ENCODE peak calls at places on chromosome 16, in four cellular contexts. One of them, this sample, is unnamed.
A peak's percentile ranks its signal among the peaks of the same experiment; 100 is the strongest.

GRCh38 chr16:65538945-65539344 is 417.1 kb upstream of the CDH11 start:
- DNase-seq in mesendoderm: no peak
- DNase-seq in H1: no peak
- DNase-seq in neuronal stem cell: no peak
- DNase-seq in this sample: no peak

GRCh38 chr16:82169861-82170845 is at the start of gene MPHOSPH6:
- DNase-seq in mesendoderm: peak; percentile 93
- DNase-seq in H1: peak; percentile 44
- DNase-seq in neuronal stem cell: peak; percentile 87
- DNase-seq in this sample: peak; percentile 91

GRCh38 chr16:66541388-66542360 is 8.2 kb downstream of the TK2 start:
- DNase-seq in mesendoderm: no peak
- DNase-seq in H1: no peak
- DNase-seq in neuronal stem cell: no peak
- DNase-seq in this sample: no peak

GRCh38 chr16:47571711-47572110 is 110.6 kb downstream of the PHKB start:
- DNase-seq in mesendoderm: no peak
- DNase-seq in H1: no peak
- DNase-seq in neuronal stem cell: no peak
- DNase-seq in this sample: no peak

GRCh38 chr16:50559342-50559741 is 11.1 kb downstream of the NKD1 start:
- DNase-seq in mesendoderm: no peak
- DNase-seq in H1: no peak
- DNase-seq in neuronal stem cell: no peak
- DNase-seq in this sample: no peak

GRCh38 chr16:13999071-13999894 is 71.8 kb upstream of the MRTFB start:
- DNase-seq in mesendoderm: no peak
- DNase-seq in H1: no peak
- DNase-seq in neuronal stem cell: no peak
- DNase-seq in this sample: no peak

GRCh38 chr16:22353933-22354541 is 20.4 kb downstream of the CDR2 start:
- DNase-seq in mesendoderm: no peak
- DNase-seq in H1: no peak
- DNase-seq in neuronal stem cell: no peak
- DNase-seq in this sample: no peak

GRCh38 chr16:19879241-19879792 is 5.3 kb downstream of the GPRC5B start:
- DNase-seq in mesendoderm: peak; percentile 75
- DNase-seq in H1: peak; percentile 34
- DNase-seq in neuronal stem cell: no peak
- DNase-seq in this sample: peak; percentile 50

GRCh38 chr16:16863672-16864071 is 484.7 kb downstream of the NPIPA7 start:
- DNase-seq in mesendoderm: no peak
- DNase-seq in H1: no peak
- DNase-seq in neuronal stem cell: no peak
- DNase-seq in this sample: no peak

GRCh38 chr16:24273511-24273910 is 17.4 kb downstream of the CACNG3 start:
- DNase-seq in mesendoderm: no peak
- DNase-seq in H1: no peak
- DNase-seq in neuronal stem cell: no peak
- DNase-seq in this sample: no peak

GRCh38 chr16:10514369-10515055 is 65.9 kb downstream of the EMP2 start:
- DNase-seq in mesendoderm: peak; percentile 56
- DNase-seq in H1: no peak
- DNase-seq in neuronal stem cell: peak; percentile 33
- DNase-seq in this sample: peak; percentile 70

GRCh38 chr16:66977341-66978113 is 10.9 kb upstream of the CES4A start:
- DNase-seq in mesendoderm: peak; percentile 84
- DNase-seq in H1: peak; percentile 56
- DNase-seq in neuronal stem cell: peak; percentile 74
- DNase-seq in this sample: peak; percentile 77

GRCh38 chr16:87374313-87374712 is 9.3 kb downstream of the FBXO31 start:
- DNase-seq in mesendoderm: no peak
- DNase-seq in H1: no peak
- DNase-seq in neuronal stem cell: no peak
- DNase-seq in this sample: no peak

GRCh38 chr16:57632568-57632967 is 4.1 kb downstream of the ADGRG1 start:
- DNase-seq in mesendoderm: no peak
- DNase-seq in H1: no peak
- DNase-seq in neuronal stem cell: no peak
- DNase-seq in this sample: no peak

GRCh38 chr16:86063696-86064405 is 164.9 kb downstream of the IRF8 start:
- DNase-seq in mesendoderm: no peak
- DNase-seq in H1: no peak
- DNase-seq in neuronal stem cell: no peak
- DNase-seq in this sample: no peak

GRCh38 chr16:50160495-50161164 is 7.5 kb downstream of the TENT4B start:
- DNase-seq in mesendoderm: no peak
- DNase-seq in H1: no peak
- DNase-seq in neuronal stem cell: no peak
- DNase-seq in this sample: no peak

GRCh38 chr16:17302213-17302612 is 168.5 kb downstream of the XYLT1 start:
- DNase-seq in mesendoderm: no peak
- DNase-seq in H1: no peak
- DNase-seq in neuronal stem cell: no peak
- DNase-seq in this sample: no peak

GRCh38 chr16:23948949-23949392 is 113.2 kb downstream of the PRKCB start:
- DNase-seq in mesendoderm: no peak
- DNase-seq in H1: no peak
- DNase-seq in neuronal stem cell: no peak
- DNase-seq in this sample: no peak

GRCh38 chr16:85471469-85472431 is 141.4 kb upstream of the GSE1 start:
- DNase-seq in mesendoderm: no peak
- DNase-seq in H1: no peak
- DNase-seq in neuronal stem cell: no peak
- DNase-seq in this sample: no peak

GRCh38 chr16:29745853-29746345 is at the start of gene C16orf54:
- DNase-seq in mesendoderm: no peak
- DNase-seq in H1: no peak
- DNase-seq in neuronal stem cell: no peak
- DNase-seq in this sample: no peak

GRCh38 chr16:54526916-54527315 is 240.3 kb upstream of the IRX3 start:
- DNase-seq in mesendoderm: peak; percentile 47
- DNase-seq in H1: no peak
- DNase-seq in neuronal stem cell: no peak
- DNase-seq in this sample: peak; percentile 78

GRCh38 chr16:57999366-57999970 is 1.0 kb downstream of the ZNF319 start:
- DNase-seq in mesendoderm: peak; percentile 56
- DNase-seq in H1: no peak
- DNase-seq in neuronal stem cell: no peak
- DNase-seq in this sample: peak; percentile 60

GRCh38 chr16:66976746-66977145 is 11.6 kb upstream of the CES4A start:
- DNase-seq in mesendoderm: no peak
- DNase-seq in H1: no peak
- DNase-seq in neuronal stem cell: no peak
- DNase-seq in this sample: peak; percentile 55

GRCh38 chr16:48081656-48082055 is 74.1 kb downstream of the ABCC12 start:
- DNase-seq in mesendoderm: no peak
- DNase-seq in H1: no peak
- DNase-seq in neuronal stem cell: no peak
- DNase-seq in this sample: peak; percentile 66

GRCh38 chr16:74605746-74606520 is 981 bp downstream of the GLG1 start:
- DNase-seq in mesendoderm: no peak
- DNase-seq in H1: no peak
- DNase-seq in neuronal stem cell: no peak
- DNase-seq in this sample: peak; percentile 45

GRCh38 chr16:50299508-50300105 is 33.3 kb downstream of the ADCY7 start:
- DNase-seq in mesendoderm: no peak
- DNase-seq in H1: no peak
- DNase-seq in neuronal stem cell: no peak
- DNase-seq in this sample: no peak

GRCh38 chr16:68470461-68471150 is 22.3 kb upstream of the SMPD3 start:
- DNase-seq in mesendoderm: no peak
- DNase-seq in H1: no peak
- DNase-seq in neuronal stem cell: no peak
- DNase-seq in this sample: no peak

GRCh38 chr16:49000594-49000993 is 281.0 kb downstream of the CBLN1 start:
- DNase-seq in mesendoderm: peak; percentile 32
- DNase-seq in H1: peak; percentile 10
- DNase-seq in neuronal stem cell: no peak
- DNase-seq in this sample: no peak

GRCh38 chr16:74747716-74748041 is 26.9 kb downstream of the FA2H start:
- DNase-seq in mesendoderm: no peak
- DNase-seq in H1: no peak
- DNase-seq in neuronal stem cell: no peak
- DNase-seq in this sample: no peak

GRCh38 chr16:31301708-31302400 is 42.1 kb downstream of the ITGAM start:
- DNase-seq in mesendoderm: no peak
- DNase-seq in H1: no peak
- DNase-seq in neuronal stem cell: no peak
- DNase-seq in this sample: no peak

GRCh38 chr16:4847774-4848587 is 700 bp downstream of the UBN1 start:
- DNase-seq in mesendoderm: peak; percentile 57
- DNase-seq in H1: no peak
- DNase-seq in neuronal stem cell: peak; percentile 6
- DNase-seq in this sample: peak; percentile 84

GRCh38 chr16:83908798-83909197 is 9.9 kb downstream of the MLYCD start:
- DNase-seq in mesendoderm: peak; percentile 49
- DNase-seq in H1: no peak
- DNase-seq in neuronal stem cell: no peak
- DNase-seq in this sample: no peak

GRCh38 chr16:83903739-83904138 is 4.8 kb downstream of the MLYCD start:
- DNase-seq in mesendoderm: no peak
- DNase-seq in H1: no peak
- DNase-seq in neuronal stem cell: no peak
- DNase-seq in this sample: peak; percentile 60

GRCh38 chr16:83907926-83908325 is 9.0 kb downstream of the MLYCD start:
- DNase-seq in mesendoderm: no peak
- DNase-seq in H1: no peak
- DNase-seq in neuronal stem cell: no peak
- DNase-seq in this sample: no peak

GRCh38 chr16:83906690-83907089 is 7.8 kb downstream of the MLYCD start:
- DNase-seq in mesendoderm: no peak
- DNase-seq in H1: no peak
- DNase-seq in neuronal stem cell: no peak
- DNase-seq in this sample: peak; percentile 44

GRCh38 chr16:83907111-83907510 is 8.2 kb downstream of the MLYCD start:
- DNase-seq in mesendoderm: no peak
- DNase-seq in H1: no peak
- DNase-seq in neuronal stem cell: no peak
- DNase-seq in this sample: no peak
- H3K27ac ChIP-seq in mesendoderm: no peak overlapping the region
- H3K27ac ChIP-seq in H1: no peak overlapping the region
- H3K27ac ChIP-seq in neuronal stem cell: no peak overlapping the region
- H3K27ac ChIP-seq in this sample: no peak overlapping the region

GRCh38 chr16:77459534-77460412 is 24.9 kb upstream of the ADAMTS18 start:
- DNase-seq in mesendoderm: no peak
- DNase-seq in H1: no peak
- DNase-seq in neuronal stem cell: no peak
- DNase-seq in this sample: no peak
- H2BK5ac ChIP-seq in mesendoderm: no peak overlapping the region
- H2BK5ac ChIP-seq in H1: no peak overlapping the region
- H2BK5ac ChIP-seq in neuronal stem cell: no peak overlapping the region
- H2BK5ac ChIP-seq in this sample: no peak overlapping the region

GRCh38 chr16:89582614-89583196 is 7.1 kb downstream of the CPNE7 start:
- DNase-seq in mesendoderm: no peak
- DNase-seq in H1: no peak
- DNase-seq in neuronal stem cell: no peak
- DNase-seq in this sample: no peak
- H3K27ac ChIP-seq in mesendoderm: no peak overlapping the region
- H3K27ac ChIP-seq in H1: no peak overlapping the region
- H3K27ac ChIP-seq in neuronal stem cell: no peak overlapping the region
- H3K27ac ChIP-seq in this sample: peak overlapping the region; percentile 65

DNA sequence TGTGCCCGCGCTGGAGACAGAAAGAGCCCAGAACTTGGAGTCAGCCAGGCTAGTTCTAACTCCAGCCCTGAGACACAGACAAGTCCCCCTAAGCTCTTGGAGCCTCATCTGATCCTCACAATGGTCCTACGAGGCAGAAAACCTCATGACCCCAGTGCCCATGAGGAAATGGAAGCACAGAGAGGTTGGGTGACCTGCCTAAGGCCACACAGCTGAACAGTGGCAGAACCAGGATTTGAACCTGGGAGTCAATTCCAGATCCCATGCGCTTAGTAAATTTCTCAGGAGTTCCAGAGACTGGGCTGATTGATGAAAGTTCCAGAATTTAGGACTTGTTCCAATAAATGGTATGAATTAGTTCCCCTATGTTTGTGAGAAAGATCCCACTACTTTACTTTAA is 39.0 kb upstream of the LITAF start:
- DNase-seq in mesendoderm: no peak
- DNase-seq in H1: no peak
- DNase-seq in neuronal stem cell: no peak
- DNase-seq in this sample: no peak
- H2BK5ac ChIP-seq in mesendoderm: no peak overlapping the region
- H2BK5ac ChIP-seq in H1: no peak overlapping the region
- H2BK5ac ChIP-seq in neuronal stem cell: no peak overlapping the region
- H2BK5ac ChIP-seq in this sample: no peak overlapping the region

GRCh38 chr16:1082952-1083675 is 10.6 kb downstream of the SSTR5 start:
- DNase-seq in mesendoderm: no peak
- DNase-seq in H1: no peak
- DNase-seq in neuronal stem cell: no peak
- DNase-seq in this sample: no peak
- H3K27ac ChIP-seq in mesendoderm: no peak overlapping the region
- H3K27ac ChIP-seq in H1: no peak overlapping the region
- H3K27ac ChIP-seq in neuronal stem cell: no peak overlapping the region
- H3K27ac ChIP-seq in this sample: no peak overlapping the region

GRCh38 chr16:11684231-11685025 is 16.2 kb downstream of the SNN start:
- DNase-seq in mesendoderm: no peak
- DNase-seq in H1: no peak
- DNase-seq in neuronal stem cell: no peak
- DNase-seq in this sample: no peak

GRCh38 chr16:11686713-11687112 is 18.5 kb downstream of the SNN start:
- DNase-seq in mesendoderm: no peak
- DNase-seq in H1: no peak
- DNase-seq in neuronal stem cell: no peak
- DNase-seq in this sample: no peak

GRCh38 chr16:11688520-11688886 is 20.2 kb downstream of the SNN start:
- DNase-seq in mesendoderm: no peak
- DNase-seq in H1: no peak
- DNase-seq in neuronal stem cell: no peak
- DNase-seq in this sample: no peak

GRCh38 chr16:11687606-11688519 is 19.6 kb downstream of the SNN start:
- DNase-seq in mesendoderm: no peak
- DNase-seq in H1: no peak
- DNase-seq in neuronal stem cell: no peak
- DNase-seq in this sample: no peak

DNA sequence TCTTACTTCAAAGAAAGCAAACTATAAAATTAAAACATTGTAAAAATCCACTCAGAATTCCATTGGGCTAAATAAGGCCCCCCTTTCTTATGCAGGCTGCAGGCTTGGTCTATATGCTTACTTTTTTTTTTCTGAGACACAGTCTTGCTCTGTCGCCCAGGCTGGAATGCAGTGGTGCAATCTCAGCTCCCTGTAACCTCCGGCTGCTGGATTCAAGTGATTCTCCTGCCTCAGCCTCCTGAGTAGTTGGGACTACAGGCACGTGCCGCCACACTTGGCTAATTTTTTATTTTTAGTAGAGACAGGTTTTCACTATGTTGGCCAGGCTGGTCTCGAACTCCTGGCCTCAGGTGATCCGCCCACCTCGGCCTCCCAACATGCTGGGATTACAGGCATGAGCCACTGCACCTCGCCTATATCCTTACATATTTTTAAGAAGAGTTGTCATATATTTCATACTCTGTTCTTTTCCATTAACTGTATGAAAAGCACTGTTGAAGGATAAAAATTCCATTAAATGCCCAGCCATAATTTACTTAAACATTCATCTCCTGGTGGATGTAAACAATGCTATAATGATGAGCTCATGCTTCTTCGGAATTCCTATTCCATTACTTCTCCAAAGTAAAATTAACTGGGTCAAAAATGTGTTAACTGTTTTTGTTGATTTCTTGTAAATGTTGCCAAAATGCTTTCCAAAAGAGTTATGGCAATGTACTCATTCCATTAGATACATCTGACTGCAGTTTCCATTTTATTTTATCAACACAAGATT is 17.8 kb downstream of the SNN start:
- DNase-seq in mesendoderm: no peak
- DNase-seq in H1: no peak
- DNase-seq in neuronal stem cell: no peak
- DNase-seq in this sample: peak; percentile 61
- H2BK5ac ChIP-seq in mesendoderm: no peak overlapping the region
- H2BK5ac ChIP-seq in H1: no peak overlapping the region
- H2BK5ac ChIP-seq in neuronal stem cell: no peak overlapping the region
- H2BK5ac ChIP-seq in this sample: no peak overlapping the region